ENCODE peak calls at places on chromosomes 13 and 19, in seven cellular contexts. H is osteocyte, U is coronary artery, L is activated B cell treated with CpG ODN at 0.5 μM for 24 hours, J is HT1080, C is GM12864, M is uterus. R is an unnamed sample.

GRCh38 chr13:57633141-57633949 is 1.8 kb downstream of the PCDH17 start:
- DNase-seq in H (no peak), U (peak), L (no peak), J (no peak), C (no peak), M (peak), R (no peak)

GRCh38 chr19:10112037-10112751 is 701 bp downstream of the P2RY11 start:
- DNase-seq in H (no peak), U (no peak), L (no peak), J (no peak), C (no peak), M (no peak), R (no peak)

GRCh38 chr19:4031420-4031819 is 23.9 kb downstream of the PIAS4 start:
- DNase-seq in H (no peak), U (no peak), L (no peak), J (no peak), C (no peak), M (no peak), R (no peak)

GRCh38 chr13:84745051-84745551 is 862.8 kb upstream of the SLITRK1 start:
- DNase-seq in H (no peak), U (no peak), L (no peak), J (no peak), C (no peak), M (no peak), R (no peak)

GRCh38 chr19:10748924-10749434 is 31.1 kb downstream of the DNM2 start:
- DNase-seq in H (no peak), U (no peak), L (no peak), J (peak), C (no peak), M (no peak), R (no peak)

GRCh38 chr13:65844266-65844841 is 1385.8 kb downstream of the PCDH9 start:
- DNase-seq in H (no peak), U (no peak), L (no peak), J (no peak), C (no peak), M (no peak), R (no peak)

GRCh38 chr19:46900341-46900740 is 39.5 kb downstream of the ARHGAP35 start:
- DNase-seq in H (no peak), U (no peak), L (no peak), J (no peak), C (no peak), M (no peak), R (no peak)

GRCh38 chr19:28377077-28377476 is 835.9 kb downstream of the UQCRFS1 start:
- DNase-seq in H (peak), U (no peak), L (no peak), J (no peak), C (no peak), M (no peak), R (no peak)

GRCh38 chr19:35048911-35049411 is 7.4 kb downstream of the HPN start:
- DNase-seq in H (no peak), U (no peak), L (no peak), J (no peak), C (no peak), M (no peak), R (no peak)

GRCh38 chr13:43054803-43055802 is 31.7 kb downstream of the DNAJC15 start:
- DNase-seq in H (no peak), U (no peak), L (no peak), J (peak), C (no peak), M (peak), R (no peak)

GRCh38 chr13:44300895-44301638 is 72.6 kb upstream of the SERP2 start:
- DNase-seq in H (no peak), U (peak), L (no peak), J (peak), C (peak), M (peak), R (peak)

GRCh38 chr19:54183431-54183830 is 5.9 kb downstream of the MBOAT7 start:
- DNase-seq in H (no peak), U (no peak), L (no peak), J (no peak), C (no peak), M (no peak), R (no peak)

GRCh38 chr19:38741670-38742069 is 2.6 kb downstream of the CAPN12 start:
- DNase-seq in H (no peak), U (no peak), L (no peak), J (no peak), C (no peak), M (no peak), R (peak)